ENCODE peak calls at places on chromosome 3, in ten cellular contexts. S is NCI-H524 treated with DMSO at 0.1 percent for 48 hours; T is CD8-positive, alpha-beta memory T cell; O is midbrain; H is T-helper 1 cell; L is body of pancreas; P is NAMALWA; C is adipocyte; B is activated T-helper 9 cell treated with anti-CD3 and anti-CD28 coated beads, Interleukin-2, amount 50 U/mL, for 16 hours; Z is amniotic stem cell. R is an unnamed sample.

GRCh38 chr3:4812509-4812908 is 166.7 kb upstream of the BHLHE40 start:
- DNase-seq in S (no peak), T (no peak), O (no peak), H (no peak), L (no peak), P (no peak), C (no peak), B (no peak), Z (no peak), R (no peak)

GRCh38 chr3:72462611-72463011 is 385.6 kb downstream of the SHQ1 start:
- DNase-seq in S (no peak), T (no peak), O (no peak), H (no peak), L (no peak), P (no peak), C (no peak), B (no peak), Z (no peak), R (no peak)

GRCh38 chr3:74905478-74905877 is 291.0 kb upstream of the CNTN3 start:
- DNase-seq in S (no peak), T (no peak), O (no peak), H (no peak), L (no peak), P (no peak), C (no peak), B (no peak), Z (no peak), R (no peak)

GRCh38 chr3:123286308-123287023 is 84.7 kb downstream of the SEC22A start:
- DNase-seq in S (no peak), T (no peak), O (peak; percentile 16), H (no peak), L (peak; percentile 39), P (peak; percentile 80), C (peak; percentile 68), B (no peak), Z (peak; percentile 49), R (peak; percentile 17)

GRCh38 chr3:100717637-100718487 is 8.6 kb downstream of the TFG start:
- DNase-seq in S (no peak), T (no peak), O (no peak), H (no peak), L (no peak), P (no peak), C (no peak), B (no peak), Z (no peak), R (no peak)

GRCh38 chr3:142916611-142917010 is 27.7 kb upstream of the PCOLCE2 start:
- DNase-seq in S (no peak), T (no peak), O (no peak), H (no peak), L (no peak), P (no peak), C (no peak), B (no peak), Z (no peak), R (no peak)

GRCh38 chr3:49132437-49133225 is at the start of gene LAMB2:
- DNase-seq in S (no peak), T (no peak), O (peak; percentile 50), H (no peak), L (peak; percentile 78), P (no peak), C (peak; percentile 95), B (no peak), Z (peak; percentile 64), R (no peak)

GRCh38 chr3:183085634-183086390 is 13.5 kb downstream of the MCCC1 start:
- DNase-seq in S (no peak), T (no peak), O (no peak), H (no peak), L (peak; percentile 48), P (peak; percentile 28), C (peak; percentile 27), B (no peak), Z (no peak), R (no peak)

GRCh38 chr3:129794319-129795201 is 99.0 kb downstream of the TMCC1 start:
- DNase-seq in S (no peak), T (no peak), O (peak; percentile 42), H (no peak), L (peak; percentile 45), P (peak; percentile 50), C (no peak), B (no peak), Z (no peak), R (no peak)